ENCODE peak calls at places on chromosomes 2 and 18, in five cellular contexts. U, G, O, L and X are unnamed samples.

GRCh38 chr18:63775166-63775730 is at the start of gene SERPINB7:
- DNase-seq in U (no peak), G (no peak), O (no peak), L (peak; percentile 86), X (no peak)

GRCh38 chr18:35672897-35673296 is 91.4 kb downstream of the GALNT1 start:
- DNase-seq in U (no peak), G (no peak), O (no peak), L (peak; percentile 68), X (no peak)

GRCh38 chr2:179455824-179456223 is 191.2 kb upstream of the SESTD1 start:
- DNase-seq in U (no peak), G (no peak), O (no peak), L (peak; percentile 34), X (no peak)

GRCh38 chr2:180705551-180705950 is 274.9 kb upstream of the UBE2E3 start:
- DNase-seq in U (no peak), G (no peak), O (no peak), L (no peak), X (no peak)

GRCh38 chr2:106863387-106863786 is 22.6 kb downstream of the ST6GAL2 start:
- DNase-seq in U (no peak), G (no peak), O (no peak), L (peak; percentile 32), X (no peak)

GRCh38 chr18:80107396-80107795 is 1.7 kb upstream of the ADNP2 start:
- DNase-seq in U (no peak), G (no peak), O (no peak), L (no peak), X (no peak)

GRCh38 chr2:193332938-193333337 is 1138.2 kb upstream of the TMEFF2 start:
- DNase-seq in U (no peak), G (no peak), O (no peak), L (no peak), X (no peak)

GRCh38 chr2:74865770-74866674 is 32.1 kb downstream of the HK2 start:
- DNase-seq in U (no peak), G (no peak), O (no peak), L (peak; percentile 54), X (no peak)

GRCh38 chr2:75287624-75288313 is 88.4 kb upstream of the TACR1 start:
- DNase-seq in U (no peak), G (no peak), O (no peak), L (no peak), X (no peak)

GRCh38 chr18:32242395-32242794 is 52.6 kb downstream of the MEP1B start:
- DNase-seq in U (no peak), G (no peak), O (no peak), L (no peak), X (no peak)

GRCh38 chr2:86525421-86526340 is 37.6 kb downstream of the CHMP3 start:
- DNase-seq in U (no peak), G (no peak), O (no peak), L (no peak), X (no peak)

GRCh38 chr2:128978155-128978707 is 659.6 kb upstream of the HS6ST1 start:
- DNase-seq in U (peak; percentile 10), G (no peak), O (no peak), L (no peak), X (peak; percentile 67)

GRCh38 chr2:46645681-46646162 is 166.4 kb downstream of the TMEM247 start:
- DNase-seq in U (no peak), G (no peak), O (peak; percentile 38), L (peak; percentile 92), X (no peak)

GRCh38 chr2:31428001-31428418 is 13.5 kb upstream of the XDH start:
- DNase-seq in U (peak; percentile 19), G (no peak), O (no peak), L (peak; percentile 51), X (no peak)

GRCh38 chr2:85888020-85888744 is 608 bp downstream of the ST3GAL5 start:
- DNase-seq in U (no peak), G (peak; percentile 85), O (peak; percentile 25), L (no peak), X (no peak)

GRCh38 chr2:220279372-220279771 is 651.9 kb downstream of the SLC4A3 start:
- DNase-seq in U (no peak), G (no peak), O (no peak), L (peak; percentile 61), X (no peak)

GRCh38 chr2:43086451-43087221 is 139.8 kb downstream of the ZFP36L2 start:
- DNase-seq in U (peak; percentile 19), G (no peak), O (peak; percentile 68), L (peak; percentile 100), X (no peak)

GRCh38 chr2:78646533-78646932 is 379.0 kb upstream of the REG3G start:
- DNase-seq in U (no peak), G (no peak), O (no peak), L (no peak), X (no peak)

GRCh38 chr2:72980535-72981217 is 63.4 kb downstream of the EMX1 start:
- DNase-seq in U (no peak), G (peak; percentile 47), O (no peak), L (no peak), X (no peak)

GRCh38 chr18:55778731-55779460 is 190.9 kb upstream of the TCF4 start:
- DNase-seq in U (no peak), G (no peak), O (no peak), L (no peak), X (no peak)

GRCh38 chr18:55781481-55781957 is 193.5 kb upstream of the TCF4 start:
- DNase-seq in U (no peak), G (no peak), O (peak; percentile 20), L (peak; percentile 88), X (no peak)

GRCh38 chr18:55780591-55781071 is 192.6 kb upstream of the TCF4 start:
- DNase-seq in U (no peak), G (no peak), O (no peak), L (peak; percentile 17), X (no peak)

GRCh38 chr18:55779461-55779710 is 191.4 kb upstream of the TCF4 start:
- DNase-seq in U (no peak), G (peak; percentile 72), O (no peak), L (no peak), X (no peak)

DNA sequence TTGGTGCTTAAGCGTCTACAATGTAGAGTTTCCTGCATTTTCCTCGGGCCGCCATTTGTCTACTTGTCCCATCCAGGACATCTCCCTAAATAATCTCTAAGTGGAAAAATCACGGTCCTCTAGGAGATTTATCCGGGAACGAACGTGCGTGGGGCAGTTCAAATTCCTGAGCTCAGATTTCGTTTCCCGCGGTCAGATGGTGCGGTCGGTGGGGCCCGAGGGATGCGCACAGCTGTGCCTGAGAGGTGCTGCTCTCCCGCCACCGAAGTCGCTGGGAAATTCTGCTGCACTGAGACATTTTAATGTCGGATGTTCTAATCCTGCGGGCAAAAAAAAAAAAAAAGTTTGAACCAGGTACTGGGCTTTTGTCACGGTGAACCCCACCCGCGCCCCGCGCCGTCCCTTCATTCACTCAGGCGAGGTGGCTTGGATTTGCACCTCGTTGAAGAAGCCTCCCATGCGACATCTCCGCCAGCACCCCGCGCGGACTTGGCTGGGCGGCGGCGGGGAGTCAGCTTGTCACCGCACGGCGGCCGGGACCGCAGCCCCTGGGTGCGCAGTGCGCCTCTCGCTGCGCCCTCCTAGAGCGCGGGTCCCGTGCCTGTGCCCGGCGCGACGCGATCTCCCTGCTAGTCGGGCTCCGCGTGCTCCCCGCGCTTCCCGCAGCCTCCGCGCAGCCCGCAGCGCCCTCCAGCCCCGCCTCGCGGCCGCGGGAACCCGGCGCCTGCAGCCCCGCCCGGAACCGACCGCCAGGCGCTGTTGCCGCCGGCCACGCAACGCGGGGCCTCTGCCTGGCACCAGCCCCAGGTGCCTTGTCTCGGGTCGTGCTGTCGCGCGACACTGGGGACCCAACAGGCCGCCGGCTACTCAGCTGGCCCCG is 192.0 kb upstream of the TCF4 start:
- DNase-seq in U (no peak), G (peak; percentile 84), O (no peak), L (peak; percentile 26), X (no peak)
- TF ChIP-seq CTCF in U (peak; percentile 32), G (no peak), O (no peak), L (peak; percentile 20), X (no peak)

DNA sequence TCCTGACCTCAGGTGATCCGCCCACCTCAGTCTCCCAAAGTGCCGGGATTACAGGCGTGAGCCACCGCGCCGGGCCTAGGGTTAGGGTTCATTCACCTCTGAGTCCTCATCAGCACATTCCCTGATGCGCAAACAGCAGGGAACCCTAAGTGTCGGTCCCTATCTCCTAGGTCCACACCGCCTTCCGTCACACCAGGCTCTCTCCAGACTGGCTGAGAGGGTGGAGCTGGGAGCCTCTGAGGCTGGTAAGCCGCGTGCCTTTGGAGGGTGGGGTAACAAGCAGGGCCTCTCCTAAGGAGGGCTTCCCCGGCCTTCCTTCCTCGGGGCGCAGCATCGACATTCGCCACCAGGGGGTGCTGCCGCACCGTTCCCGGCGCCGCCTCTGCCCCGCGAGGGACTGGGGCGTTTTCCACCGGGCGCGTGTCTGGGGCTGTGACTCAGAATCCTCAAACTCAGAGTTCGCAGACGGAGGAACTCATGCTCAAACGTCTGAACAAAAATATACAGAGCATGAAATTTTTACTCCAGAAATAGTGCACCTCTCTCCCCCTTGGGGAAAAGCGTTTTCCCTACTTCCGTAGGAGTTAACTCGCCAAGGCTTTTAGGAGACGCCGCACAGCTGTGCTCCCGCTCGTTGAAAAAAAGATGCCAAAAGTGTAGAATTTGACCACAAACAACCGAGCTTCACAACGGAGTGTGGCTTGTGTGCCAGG is 63.9 kb upstream of the ASAP2 start:
- DNase-seq in U (peak; percentile 80), G (peak; percentile 94), O (peak; percentile 80), L (peak; percentile 87), X (no peak)
- H3K4me3 ChIP-seq in U (no peak overlapping the region), G (peak overlapping the region; percentile 1), O (no peak overlapping the region), L (peak overlapping the region; percentile 33), X (no peak overlapping the region)

DNA sequence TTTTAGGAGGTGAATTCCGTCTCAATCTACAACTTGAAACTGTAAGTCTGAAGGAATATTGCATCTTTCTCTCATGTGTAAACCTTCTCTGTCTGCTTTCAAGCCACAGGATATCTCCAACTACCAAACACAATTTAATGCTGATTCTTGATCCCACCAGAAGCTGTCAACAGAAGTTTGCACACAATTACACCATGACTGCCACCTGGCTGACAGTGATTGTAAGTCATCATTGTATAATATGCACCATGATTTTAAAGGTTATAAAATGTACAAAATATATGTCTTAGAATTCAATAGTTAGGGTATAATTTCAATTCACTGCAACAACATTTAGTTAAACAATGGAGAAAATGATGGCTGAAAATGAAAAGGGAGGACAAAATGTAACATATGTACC is 18.4 kb downstream of the PREPL start:
- DNase-seq in U (no peak), G (no peak), O (peak; percentile 46), L (peak; percentile 49), X (no peak)
- TF ChIP-seq CTCF in U (no peak), G (peak; percentile 31), O (peak; percentile 74), L (peak; percentile 48), X (peak; percentile 20)

DNA sequence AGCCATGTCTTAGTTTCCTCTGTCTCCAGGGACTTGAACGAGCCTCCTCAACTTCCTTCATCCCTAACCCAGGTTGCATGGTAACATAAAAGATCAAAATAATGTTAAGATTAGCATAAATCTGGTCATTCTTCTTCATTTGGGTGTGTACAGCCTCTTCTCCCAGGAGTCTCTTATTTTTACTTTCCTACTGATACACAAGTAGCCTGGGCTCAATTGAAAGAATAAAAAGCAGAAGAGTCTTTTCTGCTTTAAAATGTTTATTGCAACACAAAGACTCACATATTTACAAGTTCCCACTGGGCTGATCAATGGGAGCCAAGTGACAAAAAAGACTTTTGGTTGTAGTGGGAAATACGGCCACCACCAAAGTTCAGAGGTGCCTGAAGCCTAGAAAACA is 137.9 kb upstream of the PID1 start:
- DNase-seq in U (no peak), G (no peak), O (no peak), L (no peak), X (no peak)
- H3K4me3 ChIP-seq in U (no peak overlapping the region), G (no peak overlapping the region), O (no peak overlapping the region), L (no peak overlapping the region), X (no peak overlapping the region)

DNA sequence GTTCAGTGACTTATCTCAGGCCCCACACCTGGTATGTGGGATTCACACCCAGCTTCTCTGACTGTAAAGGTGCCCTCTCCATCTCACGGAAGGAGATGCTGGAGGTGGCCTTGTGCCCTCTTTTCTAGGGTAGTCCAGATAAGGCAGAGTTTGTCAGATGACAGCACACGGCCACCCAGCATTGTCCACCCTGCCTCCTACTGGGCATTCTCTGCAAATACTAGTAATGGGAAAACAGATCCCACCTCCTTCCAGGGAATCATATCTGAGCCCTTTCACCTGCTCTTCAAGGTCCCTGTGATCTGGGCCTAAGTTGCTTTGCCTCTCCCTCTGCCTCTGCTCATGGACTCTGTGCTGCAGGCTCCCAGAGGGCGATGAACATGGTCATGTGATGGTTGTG is 214.7 kb downstream of the CLIP4 start:
- DNase-seq in U (no peak), G (no peak), O (no peak), L (no peak), X (no peak)
- TF ChIP-seq CTCF in U (peak; percentile 55), G (no peak), O (no peak), L (peak; percentile 46), X (peak; percentile 9)